ENCODE peak calls at places on chromosome 15, in seven cellular contexts. One of them, this sample, is unnamed.

GRCh38 chr15:77021803-77022381 is 27.0 kb downstream of the PSTPIP1 start:
- DNase-seq in GM23248: peak
- DNase-seq in neural crest cell: no peak
- DNase-seq in AML-193: no peak
- DNase-seq in GM12891: peak
- DNase-seq in nucleus accumbens: no peak
- DNase-seq in NCI-H1436: no peak
- DNase-seq in this sample: no peak

GRCh38 chr15:47384776-47385175 is 332.5 kb upstream of the SEMA6D start:
- DNase-seq in GM23248: peak
- DNase-seq in nucleus accumbens: no peak
- DNase-seq in neural crest cell: no peak
- DNase-seq in GM12891: no peak
- DNase-seq in NCI-H1436: no peak
- DNase-seq in AML-193: no peak
- DNase-seq in this sample: no peak

GRCh38 chr15:100943074-100943473 is 23.9 kb downstream of the LRRK1 start:
- DNase-seq in NCI-H1436: no peak
- DNase-seq in neural crest cell: no peak
- DNase-seq in nucleus accumbens: no peak
- DNase-seq in AML-193: no peak
- DNase-seq in GM23248: peak
- DNase-seq in GM12891: no peak
- DNase-seq in this sample: no peak

GRCh38 chr15:57606816-57607215 is 15.1 kb downstream of the MYZAP start:
- DNase-seq in neural crest cell: no peak
- DNase-seq in NCI-H1436: no peak
- DNase-seq in nucleus accumbens: no peak
- DNase-seq in GM23248: no peak
- DNase-seq in AML-193: no peak
- DNase-seq in GM12891: no peak
- DNase-seq in this sample: no peak

GRCh38 chr15:55799287-55800212 is 56.6 kb upstream of the PRTG start:
- DNase-seq in AML-193: peak
- DNase-seq in nucleus accumbens: no peak
- DNase-seq in NCI-H1436: peak
- DNase-seq in GM12891: peak
- DNase-seq in neural crest cell: peak
- DNase-seq in GM23248: peak
- DNase-seq in this sample: no peak

GRCh38 chr15:74664028-74664616 is 31.7 kb downstream of the EDC3 start:
- DNase-seq in GM12891: no peak
- DNase-seq in AML-193: peak
- DNase-seq in nucleus accumbens: no peak
- DNase-seq in GM23248: peak
- DNase-seq in NCI-H1436: no peak
- DNase-seq in neural crest cell: no peak
- DNase-seq in this sample: peak

GRCh38 chr15:81500081-81500480 is 126.1 kb upstream of the TMC3 start:
- DNase-seq in NCI-H1436: no peak
- DNase-seq in GM23248: no peak
- DNase-seq in neural crest cell: no peak
- DNase-seq in nucleus accumbens: no peak
- DNase-seq in GM12891: no peak
- DNase-seq in AML-193: no peak
- DNase-seq in this sample: no peak

GRCh38 chr15:72289597-72290325 is 17.4 kb upstream of the PARP6 start:
- DNase-seq in AML-193: no peak
- DNase-seq in neural crest cell: no peak
- DNase-seq in GM23248: no peak
- DNase-seq in nucleus accumbens: no peak
- DNase-seq in GM12891: no peak
- DNase-seq in NCI-H1436: no peak
- DNase-seq in this sample: no peak

GRCh38 chr15:65909831-65910230 is 40.5 kb downstream of the RAB11A start:
- DNase-seq in nucleus accumbens: no peak
- DNase-seq in GM12891: no peak
- DNase-seq in GM23248: no peak
- DNase-seq in NCI-H1436: no peak
- DNase-seq in AML-193: no peak
- DNase-seq in neural crest cell: no peak
- DNase-seq in this sample: no peak

GRCh38 chr15:63992300-63992699 is 54.0 kb downstream of the DAPK2 start:
- DNase-seq in GM12891: no peak
- DNase-seq in GM23248: no peak
- DNase-seq in neural crest cell: no peak
- DNase-seq in NCI-H1436: no peak
- DNase-seq in nucleus accumbens: no peak
- DNase-seq in AML-193: no peak
- DNase-seq in this sample: no peak

GRCh38 chr15:58459562-58459961 is 27.8 kb downstream of the LIPC start:
- DNase-seq in AML-193: no peak
- DNase-seq in NCI-H1436: no peak
- DNase-seq in neural crest cell: no peak
- DNase-seq in GM23248: no peak
- DNase-seq in GM12891: no peak
- DNase-seq in nucleus accumbens: no peak
- DNase-seq in this sample: no peak

GRCh38 chr15:41578736-41579383 is 19.8 kb downstream of the TYRO3 start:
- DNase-seq in GM23248: no peak
- DNase-seq in GM12891: no peak
- DNase-seq in nucleus accumbens: no peak
- DNase-seq in AML-193: no peak
- DNase-seq in NCI-H1436: no peak
- DNase-seq in neural crest cell: no peak
- DNase-seq in this sample: no peak

GRCh38 chr15:94542391-94542790 is 311.0 kb downstream of the MCTP2 start:
- DNase-seq in AML-193: no peak
- DNase-seq in GM23248: no peak
- DNase-seq in nucleus accumbens: no peak
- DNase-seq in neural crest cell: no peak
- DNase-seq in GM12891: no peak
- DNase-seq in NCI-H1436: no peak
- DNase-seq in this sample: no peak

GRCh38 chr15:52112203-52112750 is 298 bp downstream of the BCL2L10 start:
- DNase-seq in neural crest cell: no peak
- DNase-seq in nucleus accumbens: no peak
- DNase-seq in AML-193: no peak
- DNase-seq in NCI-H1436: no peak
- DNase-seq in GM23248: peak
- DNase-seq in GM12891: peak
- DNase-seq in this sample: no peak

GRCh38 chr15:89813381-89814111 is 1.1 kb downstream of the ANPEP start:
- DNase-seq in nucleus accumbens: no peak
- DNase-seq in GM12891: no peak
- DNase-seq in AML-193: no peak
- DNase-seq in GM23248: peak
- DNase-seq in NCI-H1436: no peak
- DNase-seq in neural crest cell: no peak
- DNase-seq in this sample: no peak

GRCh38 chr15:98649621-98649995 is 1.3 kb downstream of the IGF1R start:
- DNase-seq in GM23248: peak
- DNase-seq in neural crest cell: peak
- DNase-seq in NCI-H1436: no peak
- DNase-seq in nucleus accumbens: no peak
- DNase-seq in GM12891: peak
- DNase-seq in AML-193: no peak
- DNase-seq in this sample: no peak

GRCh38 chr15:70320077-70320830 is 222.5 kb upstream of the TLE3 start:
- DNase-seq in NCI-H1436: no peak
- DNase-seq in GM23248: no peak
- DNase-seq in AML-193: peak
- DNase-seq in neural crest cell: no peak
- DNase-seq in nucleus accumbens: no peak
- DNase-seq in GM12891: no peak
- DNase-seq in this sample: no peak

GRCh38 chr15:66614456-66615174 is 48.8 kb upstream of the LCTL start:
- DNase-seq in NCI-H1436: no peak
- DNase-seq in nucleus accumbens: no peak
- DNase-seq in GM23248: no peak
- DNase-seq in neural crest cell: no peak
- DNase-seq in GM12891: no peak
- DNase-seq in AML-193: peak
- DNase-seq in this sample: no peak

GRCh38 chr15:48609486-48609885 is 36.0 kb downstream of the FBN1 start:
- DNase-seq in nucleus accumbens: no peak
- DNase-seq in AML-193: no peak
- DNase-seq in GM23248: no peak
- DNase-seq in NCI-H1436: no peak
- DNase-seq in neural crest cell: no peak
- DNase-seq in GM12891: no peak
- DNase-seq in this sample: no peak

GRCh38 chr15:95826831-95827230 is 503.7 kb upstream of the NR2F2 start:
- DNase-seq in GM12891: no peak
- DNase-seq in AML-193: no peak
- DNase-seq in NCI-H1436: no peak
- DNase-seq in neural crest cell: no peak
- DNase-seq in nucleus accumbens: no peak
- DNase-seq in GM23248: no peak
- DNase-seq in this sample: no peak

GRCh38 chr15:101038327-101039003 is 119.3 kb downstream of the LRRK1 start:
- DNase-seq in GM12891: no peak
- DNase-seq in nucleus accumbens: no peak
- DNase-seq in GM23248: no peak
- DNase-seq in AML-193: no peak
- DNase-seq in NCI-H1436: no peak
- DNase-seq in neural crest cell: no peak
- DNase-seq in this sample: no peak